ENCODE peak calls at places on chromosomes 4 and X, in six cellular contexts. C, Y, S, I, W and V are unnamed samples.

GRCh38 chr4:108783666-108784463 is 21.0 kb upstream of the ETNPPL start:
- DNase-seq in C (no peak), Y (no peak), S (no peak), I (no peak), W (no peak), V (no peak)

GRCh38 chr4:127574643-127575042 is 58.1 kb upstream of the INTU start:
- DNase-seq in C (no peak), Y (no peak), S (no peak), I (no peak), W (no peak), V (no peak)

GRCh38 chr4:177974461-177974860 is 532.2 kb upstream of the AGA start:
- DNase-seq in C (no peak), Y (no peak), S (no peak), I (no peak), W (no peak), V (no peak)

GRCh38 chrX:34848281-34848680 is 94.3 kb upstream of the FAM47B start:
- DNase-seq in C (no peak), Y (no peak), S (no peak), I (no peak), W (no peak), V (no peak)

GRCh38 chrX:114508836-114509235 is 75.0 kb upstream of the HTR2C start:
- DNase-seq in C (no peak), Y (no peak), S (no peak), I (no peak), W (no peak), V (no peak)

GRCh38 chr4:149707862-149708261 is 107.8 kb downstream of the IQCM start:
- DNase-seq in C (no peak), Y (no peak), S (no peak), I (no peak), W (no peak), V (no peak)

GRCh38 chr4:112910109-112910736 is 139.2 kb upstream of the ANK2 start:
- DNase-seq in C (no peak), Y (no peak), S (no peak), I (no peak), W (no peak), V (no peak)

GRCh38 chrX:150363561-150364346 is 637 bp downstream of the MAMLD1 start:
- DNase-seq in C (peak; percentile 72), Y (no peak), S (no peak), I (no peak), W (no peak), V (peak; percentile 62)

GRCh38 chr4:3710451-3711182 is 55.6 kb upstream of the ADRA2C start:
- DNase-seq in C (peak; percentile 77), Y (no peak), S (no peak), I (no peak), W (no peak), V (peak; percentile 56)

GRCh38 chr4:86685401-86685800 is 91.3 kb downstream of the PTPN13 start:
- DNase-seq in C (no peak), Y (no peak), S (no peak), I (no peak), W (no peak), V (no peak)

GRCh38 chrX:129524250-129524850 is 1.1 kb upstream of the SMARCA1 start:
- DNase-seq in C (no peak), Y (no peak), S (no peak), I (no peak), W (no peak), V (no peak)

GRCh38 chr4:41538017-41538733 is at the start of gene LIMCH1:
- DNase-seq in C (peak; percentile 91), Y (peak; percentile 88), S (no peak), I (no peak), W (no peak), V (peak; percentile 91)

GRCh38 chr4:170374770-170375169 is 285.0 kb upstream of the AADAT start:
- DNase-seq in C (no peak), Y (no peak), S (no peak), I (no peak), W (no peak), V (no peak)

GRCh38 chrX:117989512-117989911 is 127.1 kb downstream of the KLHL13 start:
- DNase-seq in C (no peak), Y (no peak), S (no peak), I (no peak), W (no peak), V (no peak)

DNA sequence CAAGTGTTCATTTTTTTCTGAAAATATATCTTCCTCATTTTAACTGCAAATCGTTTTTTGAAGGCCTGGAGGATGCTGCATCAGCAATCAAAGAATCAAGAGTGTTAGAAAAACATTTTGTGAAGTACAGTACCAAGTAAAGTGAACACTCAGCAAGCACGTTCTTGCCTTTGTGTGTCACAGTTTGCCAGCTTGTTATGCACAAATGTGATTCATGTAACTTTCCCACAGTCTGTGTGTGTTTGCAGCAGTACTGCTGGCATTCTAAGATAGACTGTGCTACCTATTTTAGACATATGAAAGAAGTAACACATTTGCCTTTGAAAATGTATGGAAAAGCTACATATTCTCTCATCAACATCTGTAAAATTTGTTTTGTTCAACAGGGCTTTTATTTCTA is 1617.7 kb downstream of the RPA4 start:
- DNase-seq in C (no peak), Y (no peak), S (no peak), I (no peak), W (no peak), V (no peak)
- H3K4me1 ChIP-seq in C (no peaks in the 10 kb centered on the region), Y (no peaks in the 10 kb centered on the region), S (no peaks in the 10 kb centered on the region), I (no peaks in the 10 kb centered on the region), W (no peaks in the 10 kb centered on the region), V (no peaks in the 10 kb centered on the region)

GRCh38 chr4:189525304-189525703 is 415.4 kb upstream of the FRG1 start:
- DNase-seq in C (no peak), Y (no peak), S (no peak), I (no peak), W (no peak), V (no peak)
- H3K9me3 ChIP-seq in C (peaks cover 7% of the 10 kb centered on the region), Y (no peaks in the 10 kb centered on the region), S (no peaks in the 10 kb centered on the region), I (no peaks in the 10 kb centered on the region), W (no peaks in the 10 kb centered on the region), V (no peaks in the 10 kb centered on the region)

DNA sequence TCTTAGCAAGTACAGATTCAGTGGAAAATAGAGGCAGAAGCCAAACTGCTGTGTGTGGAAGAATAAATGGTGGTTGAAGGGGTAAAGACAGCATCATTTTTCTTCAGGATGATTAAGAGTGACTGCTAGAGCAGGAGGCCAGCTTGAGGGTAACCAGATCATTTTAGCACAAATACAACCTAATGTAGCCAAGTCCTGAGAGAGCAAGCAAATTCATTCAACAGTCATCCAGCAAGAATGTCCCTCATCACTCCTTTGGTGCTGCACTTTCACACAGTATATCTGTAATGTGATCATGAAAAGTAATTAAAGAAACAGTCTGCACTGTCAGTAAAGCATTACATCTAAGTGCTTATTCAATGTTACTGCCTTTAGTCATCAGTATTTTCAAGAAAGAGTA is 44.8 kb downstream of the NPFFR2 start:
- DNase-seq in C (no peak), Y (no peak), S (no peak), I (no peak), W (no peak), V (no peak)
- H3K4me1 ChIP-seq in C (no peaks in the 10 kb centered on the region), Y (no peaks in the 10 kb centered on the region), S (no peaks in the 10 kb centered on the region), I (no peaks in the 10 kb centered on the region), W (no peaks in the 10 kb centered on the region), V (no peaks in the 10 kb centered on the region)

DNA sequence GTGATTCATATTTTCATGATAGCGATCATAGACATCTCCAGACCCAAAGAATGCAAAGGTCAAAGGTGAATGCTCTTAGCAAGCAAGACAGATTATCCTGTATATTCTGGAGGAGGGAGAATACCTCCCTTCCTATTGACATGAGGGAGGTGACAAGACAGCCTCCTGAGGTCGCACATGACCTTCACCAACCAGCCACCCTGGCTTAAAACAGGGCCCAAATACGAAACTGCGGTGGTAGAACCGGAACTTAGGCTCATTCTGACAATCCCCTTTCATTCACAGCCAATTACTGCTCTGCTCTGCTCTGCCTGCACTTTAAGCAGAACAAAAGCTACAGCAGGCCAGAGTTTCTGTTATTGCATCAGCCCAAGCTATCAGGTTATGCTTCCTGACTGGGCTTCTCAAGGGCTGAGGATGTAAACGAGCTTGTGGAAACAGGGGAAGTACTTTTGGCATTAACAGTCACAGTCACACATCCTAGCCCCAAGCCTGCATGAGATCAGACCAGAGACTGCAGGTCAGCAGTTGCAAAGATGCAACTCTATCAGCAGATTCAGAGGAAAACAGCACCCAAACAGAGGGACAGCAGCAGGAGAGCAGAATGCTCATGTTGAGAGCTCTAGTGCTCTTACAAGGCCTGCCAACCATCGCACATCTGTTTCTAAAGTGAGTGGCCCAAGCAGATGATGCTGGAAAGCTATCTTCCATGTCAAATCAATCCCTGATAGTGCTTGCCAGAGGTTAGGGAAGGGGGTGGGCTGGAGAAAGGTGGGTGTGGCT is 51.2 kb upstream of the MAP3K15 start:
- DNase-seq in C (no peak), Y (no peak), S (no peak), I (no peak), W (peak; percentile 24), V (no peak)
- H3K9me3 ChIP-seq in C (no peaks in the 10 kb centered on the region), Y (no peaks in the 10 kb centered on the region), S (no peaks in the 10 kb centered on the region), I (no peaks in the 10 kb centered on the region), W (no peaks in the 10 kb centered on the region), V (no peaks in the 10 kb centered on the region)

DNA sequence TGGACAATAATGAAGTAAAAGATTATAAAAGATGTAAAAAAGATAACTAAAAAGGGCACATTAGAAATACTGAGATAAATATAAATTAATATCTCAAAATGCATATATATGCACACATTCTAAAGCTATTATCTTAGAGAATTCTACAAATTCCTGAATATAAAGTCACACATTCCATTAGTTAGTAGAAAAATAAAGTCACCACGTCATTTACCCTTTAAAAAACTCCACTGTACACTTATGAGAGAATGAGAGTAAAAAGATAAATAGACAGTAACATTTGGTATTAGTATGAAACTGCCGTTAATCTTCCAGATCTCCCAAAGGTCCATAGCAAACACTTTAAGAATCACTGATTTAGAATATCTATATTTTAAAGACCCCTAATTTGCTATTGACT is 67.2 kb upstream of the IL15 start:
- DNase-seq in C (no peak), Y (no peak), S (no peak), I (no peak), W (no peak), V (no peak)
- H3K4me1 ChIP-seq in C (no peaks in the 10 kb centered on the region), Y (no peaks in the 10 kb centered on the region), S (no peaks in the 10 kb centered on the region), I (no peaks in the 10 kb centered on the region), W (no peaks in the 10 kb centered on the region), V (no peaks in the 10 kb centered on the region)

GRCh38 chrX:2330910-2331309 is 169.9 kb downstream of the DHRSX start:
- DNase-seq in C (no peak), Y (no peak), S (no peak), I (no peak), W (no peak), V (no peak)

GRCh38 chrX:2334237-2334636 is 166.5 kb downstream of the DHRSX start:
- DNase-seq in C (no peak), Y (no peak), S (no peak), I (no peak), W (no peak), V (no peak)

GRCh38 chrX:2330487-2330886 is 170.3 kb downstream of the DHRSX start:
- DNase-seq in C (no peak), Y (no peak), S (no peak), I (no peak), W (no peak), V (no peak)

GRCh38 chrX:2336181-2336580 is 164.6 kb downstream of the DHRSX start:
- DNase-seq in C (no peak), Y (no peak), S (no peak), I (no peak), W (no peak), V (no peak)
- H3K9me3 ChIP-seq in C (no peaks in the 10 kb centered on the region), Y (no peaks in the 10 kb centered on the region), S (peaks cover 3% of the 10 kb centered on the region), I (no peaks in the 10 kb centered on the region), W (peaks cover 12% of the 10 kb centered on the region), V (no peaks in the 10 kb centered on the region)